ENCODE peak calls at places on chromosomes 3 and 15, in four cellular contexts. One of them, this sample, is unnamed.

GRCh38 chr3:48130321-48130881 is 57.8 kb downstream of the CDC25A start:
- DNase-seq in bronchial epithelial cell: no peak
- DNase-seq in body of pancreas: peak; percentile 49
- DNase-seq in CD8-positive, alpha-beta T cell: no peak
- DNase-seq in this sample: no peak

GRCh38 chr3:156976933-156977332 is 150.8 kb downstream of the LEKR1 start:
- DNase-seq in bronchial epithelial cell: no peak
- DNase-seq in body of pancreas: no peak
- DNase-seq in CD8-positive, alpha-beta T cell: no peak
- DNase-seq in this sample: no peak

GRCh38 chr15:40562691-40563090 is 2.2 kb downstream of the CCDC32 start:
- DNase-seq in CD8-positive, alpha-beta T cell: no peak
- DNase-seq in body of pancreas: no peak
- DNase-seq in bronchial epithelial cell: no peak
- DNase-seq in this sample: no peak

GRCh38 chr3:9153763-9154601 is 95.5 kb downstream of the SRGAP3 start:
- DNase-seq in bronchial epithelial cell: no peak
- DNase-seq in body of pancreas: peak; percentile 20
- DNase-seq in CD8-positive, alpha-beta T cell: no peak
- DNase-seq in this sample: no peak

GRCh38 chr3:194632211-194632982 is 822 bp downstream of the TMEM44 start:
- DNase-seq in bronchial epithelial cell: peak; percentile 19
- DNase-seq in CD8-positive, alpha-beta T cell: no peak
- DNase-seq in body of pancreas: peak; percentile 17
- DNase-seq in this sample: no peak

GRCh38 chr3:51380601-51381332 is 4.3 kb upstream of the MANF start:
- DNase-seq in body of pancreas: no peak
- DNase-seq in CD8-positive, alpha-beta T cell: no peak
- DNase-seq in bronchial epithelial cell: no peak
- DNase-seq in this sample: no peak

GRCh38 chr3:197559662-197560061 is 3.9 kb upstream of the BDH1 start:
- DNase-seq in CD8-positive, alpha-beta T cell: no peak
- DNase-seq in bronchial epithelial cell: no peak
- DNase-seq in body of pancreas: no peak
- DNase-seq in this sample: no peak

GRCh38 chr3:108833616-108834015 is 11.0 kb downstream of the TRAT1 start:
- DNase-seq in body of pancreas: no peak
- DNase-seq in bronchial epithelial cell: no peak
- DNase-seq in CD8-positive, alpha-beta T cell: no peak
- DNase-seq in this sample: no peak

GRCh38 chr3:194137314-194138097 is 1.6 kb downstream of the HES1 start:
- DNase-seq in bronchial epithelial cell: peak; percentile 39
- DNase-seq in CD8-positive, alpha-beta T cell: peak; percentile 16
- DNase-seq in body of pancreas: peak; percentile 83
- DNase-seq in this sample: peak; percentile 29

GRCh38 chr15:75104804-75105557 is 81.6 kb downstream of the PPCDC start:
- DNase-seq in body of pancreas: no peak
- DNase-seq in bronchial epithelial cell: peak; percentile 99
- DNase-seq in CD8-positive, alpha-beta T cell: peak; percentile 4
- DNase-seq in this sample: no peak

GRCh38 chr3:78116874-78117273 is 1077.0 kb downstream of the ROBO2 start:
- DNase-seq in CD8-positive, alpha-beta T cell: no peak
- DNase-seq in bronchial epithelial cell: no peak
- DNase-seq in body of pancreas: no peak
- DNase-seq in this sample: no peak

GRCh38 chr15:29270169-29270955 is 740 bp upstream of the NSMCE3 start:
- DNase-seq in bronchial epithelial cell: peak; percentile 68
- DNase-seq in CD8-positive, alpha-beta T cell: no peak
- DNase-seq in body of pancreas: no peak
- DNase-seq in this sample: peak; percentile 80

GRCh38 chr15:85849946-85850345 is 55.2 kb upstream of the KLHL25 start:
- DNase-seq in CD8-positive, alpha-beta T cell: no peak
- DNase-seq in body of pancreas: no peak
- DNase-seq in bronchial epithelial cell: no peak
- DNase-seq in this sample: no peak

GRCh38 chr3:73509812-73510211 is 114.9 kb downstream of the PDZRN3 start:
- DNase-seq in body of pancreas: no peak
- DNase-seq in CD8-positive, alpha-beta T cell: no peak
- DNase-seq in bronchial epithelial cell: no peak
- DNase-seq in this sample: no peak
- H3K4me3 ChIP-seq in body of pancreas: no peak overlapping the region
- H3K4me3 ChIP-seq in CD8-positive, alpha-beta T cell: no peak overlapping the region
- H3K4me3 ChIP-seq in bronchial epithelial cell: no peak overlapping the region
- H3K4me3 ChIP-seq in this sample: no peak overlapping the region

GRCh38 chr15:89090791-89091666 is 2.8 kb downstream of the ABHD2 start:
- DNase-seq in CD8-positive, alpha-beta T cell: no peak
- DNase-seq in body of pancreas: peak; percentile 83
- DNase-seq in bronchial epithelial cell: peak; percentile 78
- DNase-seq in this sample: no peak
- H3K4me3 ChIP-seq in CD8-positive, alpha-beta T cell: peak overlapping the region; percentile 21
- H3K4me3 ChIP-seq in body of pancreas: no peak overlapping the region
- H3K4me3 ChIP-seq in bronchial epithelial cell: peak overlapping the region; percentile 13
- H3K4me3 ChIP-seq in this sample: peak overlapping the region; percentile 82

DNA sequence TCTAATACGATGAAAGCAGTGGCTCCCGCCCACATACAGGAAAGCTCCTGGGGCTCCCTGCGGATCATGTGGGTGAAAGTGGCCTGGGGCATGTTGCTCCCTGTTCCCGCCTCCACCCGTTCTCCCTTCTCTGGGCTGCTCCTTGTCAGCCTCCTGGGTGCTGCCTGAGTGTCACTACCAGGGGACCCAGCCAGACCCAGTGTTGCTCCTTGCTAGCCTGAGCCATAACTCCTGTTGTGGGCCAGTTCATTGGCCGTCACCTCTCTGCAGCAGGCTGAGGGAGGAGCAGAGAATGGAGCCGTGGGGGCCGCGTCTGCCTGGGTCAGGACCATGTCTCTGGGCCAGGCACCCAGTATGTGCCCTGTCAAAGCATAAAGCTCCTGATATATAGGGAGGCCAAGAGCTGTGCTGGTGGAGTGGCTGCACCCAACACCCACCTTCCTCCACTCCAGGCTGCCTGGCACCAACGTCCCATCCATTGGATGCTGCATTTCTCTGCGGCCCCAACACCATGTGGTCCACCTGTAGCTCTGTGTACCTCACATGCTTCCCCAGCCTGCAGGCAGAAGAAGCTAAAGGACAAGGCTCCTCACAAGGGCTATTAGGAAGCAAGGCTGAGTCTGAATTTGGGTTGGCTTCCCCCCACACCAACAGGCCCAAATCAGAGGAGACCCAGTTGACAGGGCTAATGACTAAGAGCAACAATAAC is 40.5 kb downstream of the KLF13 start:
- DNase-seq in body of pancreas: no peak
- DNase-seq in CD8-positive, alpha-beta T cell: no peak
- DNase-seq in bronchial epithelial cell: no peak
- DNase-seq in this sample: no peak
- H3K4me3 ChIP-seq in body of pancreas: no peak overlapping the region
- H3K4me3 ChIP-seq in CD8-positive, alpha-beta T cell: peak overlapping the region; percentile 59
- H3K4me3 ChIP-seq in bronchial epithelial cell: no peak overlapping the region
- H3K4me3 ChIP-seq in this sample: peak overlapping the region; percentile 11

GRCh38 chr15:42457445-42458442 is 33.2 kb downstream of the ZNF106 start:
- DNase-seq in CD8-positive, alpha-beta T cell: no peak
- DNase-seq in bronchial epithelial cell: peak; percentile 27
- DNase-seq in body of pancreas: peak; percentile 78
- DNase-seq in this sample: no peak

GRCh38 chr15:42461261-42461660 is 29.7 kb downstream of the ZNF106 start:
- DNase-seq in bronchial epithelial cell: no peak
- DNase-seq in CD8-positive, alpha-beta T cell: no peak
- DNase-seq in body of pancreas: no peak
- DNase-seq in this sample: no peak

GRCh38 chr15:42453826-42454225 is 37.1 kb downstream of the ZNF106 start:
- DNase-seq in body of pancreas: no peak
- DNase-seq in CD8-positive, alpha-beta T cell: no peak
- DNase-seq in bronchial epithelial cell: no peak
- DNase-seq in this sample: no peak

GRCh38 chr15:42456539-42456938 is 34.4 kb downstream of the ZNF106 start:
- DNase-seq in body of pancreas: no peak
- DNase-seq in bronchial epithelial cell: no peak
- DNase-seq in CD8-positive, alpha-beta T cell: no peak
- DNase-seq in this sample: no peak

DNA sequence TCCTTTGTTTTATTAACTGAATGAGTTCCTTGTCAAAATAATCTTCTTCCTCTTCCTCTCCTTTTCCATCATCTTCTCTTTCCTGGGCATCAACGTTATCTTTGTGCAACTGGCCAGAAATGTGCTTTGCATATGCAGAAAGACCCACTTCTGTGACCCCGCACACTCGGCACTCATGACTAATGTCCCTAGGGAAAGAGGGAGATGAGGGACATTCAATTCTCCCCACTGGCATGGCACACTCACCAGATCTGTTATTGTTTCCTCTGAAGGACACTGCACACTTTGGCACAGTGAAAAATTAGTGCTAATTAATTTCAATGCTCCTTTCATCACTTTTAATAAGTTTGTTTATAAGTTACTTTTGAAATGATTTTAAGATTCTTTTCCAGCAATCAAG is 34.0 kb downstream of the ZNF106 start:
- DNase-seq in body of pancreas: no peak
- DNase-seq in CD8-positive, alpha-beta T cell: no peak
- DNase-seq in bronchial epithelial cell: no peak
- DNase-seq in this sample: no peak
- H3K4me3 ChIP-seq in body of pancreas: no peak overlapping the region
- H3K4me3 ChIP-seq in CD8-positive, alpha-beta T cell: no peak overlapping the region
- H3K4me3 ChIP-seq in bronchial epithelial cell: no peak overlapping the region
- H3K4me3 ChIP-seq in this sample: no peak overlapping the region